ENCODE peak calls at places on chromosome 20, in six cellular contexts. C, W, Z, V, B and K are unnamed samples.

GRCh38 chr20:59023616-59024015 is 4.4 kb downstream of the TUBB1 start:
- DNase-seq in C (no peak), Z (no peak), B (no peak), V (no peak), W (no peak), K (no peak)

GRCh38 chr20:57263767-57264150 is 2.7 kb downstream of the BMP7 start:
- DNase-seq in C (no peak), Z (no peak), W (no peak), B (no peak), V (no peak), K (no peak)

GRCh38 chr20:24987873-24988835 is 4.4 kb downstream of the APMAP start:
- DNase-seq in B (no peak), V (no peak), C (no peak), Z (no peak), W (no peak), K (no peak)

GRCh38 chr20:19251958-19252669 is 39.7 kb downstream of the SLC24A3 start:
- DNase-seq in V (no peak), Z (no peak), B (no peak), W (no peak), C (peak; percentile 33), K (no peak)

GRCh38 chr20:33789109-33789857 is 21.9 kb upstream of the CHMP4B start:
- DNase-seq in V (peak; percentile 87), Z (no peak), C (peak; percentile 88), B (no peak), W (no peak), K (no peak)

GRCh38 chr20:46965477-46965876 is 70.8 kb downstream of the EYA2 start:
- DNase-seq in C (no peak), V (no peak), Z (peak; percentile 44), B (no peak), W (no peak), K (no peak)

GRCh38 chr20:59938696-59939051 is 1.4 kb downstream of the PPP1R3D start:
- DNase-seq in B (no peak), V (no peak), C (no peak), Z (no peak), W (no peak), K (no peak)

GRCh38 chr20:48709744-48710143 is 118.1 kb downstream of the PREX1 start:
- DNase-seq in B (no peak), C (no peak), W (peak; percentile 99), V (no peak), Z (no peak), K (peak; percentile 84)

GRCh38 chr20:34220581-34220980 is 20.6 kb upstream of the ASIP start:
- DNase-seq in W (peak; percentile 45), V (peak; percentile 38), B (no peak), C (no peak), Z (no peak), K (no peak)

GRCh38 chr20:45629496-45630100 is at the start of gene WFDC10A:
- DNase-seq in B (no peak), W (peak; percentile 93), V (peak; percentile 43), Z (peak; percentile 4), C (peak; percentile 65), K (peak; percentile 16)

GRCh38 chr20:37947943-37948342 is 45.0 kb downstream of the VSTM2L start:
- DNase-seq in W (no peak), Z (no peak), V (no peak), C (no peak), B (no peak), K (no peak)

GRCh38 chr20:40189621-40190020 is 499.4 kb downstream of the MAFB start:
- DNase-seq in B (no peak), Z (no peak), W (no peak), C (peak; percentile 51), V (no peak), K (no peak)

GRCh38 chr20:45067558-45067957 is 33.4 kb downstream of the KCNS1 start:
- DNase-seq in Z (no peak), V (no peak), C (peak; percentile 31), B (no peak), W (no peak), K (no peak)

GRCh38 chr20:45407067-45407745 is 883 bp upstream of the DBNDD2 start:
- DNase-seq in V (peak; percentile 43), B (no peak), Z (peak; percentile 56), W (no peak), C (peak; percentile 25), K (no peak)

GRCh38 chr20:51044796-51045195 is 21.9 kb upstream of the KCNG1 start:
- DNase-seq in V (no peak), Z (no peak), C (no peak), W (no peak), B (no peak), K (no peak)

GRCh38 chr20:38166707-38167233 is 1.7 kb upstream of the TGM2 start:
- DNase-seq in W (no peak), C (no peak), Z (no peak), V (no peak), B (no peak), K (no peak)

GRCh38 chr20:60262967-60263603 is 304.9 kb downstream of the CDH26 start:
- DNase-seq in Z (no peak), W (peak; percentile 62), C (no peak), B (peak; percentile 16), V (no peak), K (no peak)

GRCh38 chr20:25277941-25278521 is 30.1 kb downstream of the PYGB start:
- DNase-seq in Z (no peak), W (no peak), V (no peak), C (no peak), B (no peak), K (no peak)

GRCh38 chr20:58372836-58373235 is 16.2 kb upstream of the VAPB start:
- DNase-seq in C (no peak), V (no peak), Z (no peak), W (no peak), B (no peak), K (no peak)